ENCODE peak calls at places on chromosomes 6 and 20, in ten cellular contexts. One of them, this sample, is unnamed.
A peak's percentile ranks its signal among the peaks of the same experiment; 100 is the strongest.

GRCh38 chr6:160768101-160768500 is 66.1 kb downstream of the PLG start:
- DNase-seq in A549: no peak
- DNase-seq in pancreas: peak; percentile 15
- DNase-seq in WTC11: no peak
- DNase-seq in heart left ventricle: no peak
- DNase-seq in GM23338: no peak
- DNase-seq in gastrocnemius medialis: no peak
- DNase-seq in HFF-Myc: no peak
- DNase-seq in dorsolateral prefrontal cortex: no peak
- DNase-seq in nephron progenitor cell: no peak
- DNase-seq in this sample: no peak

GRCh38 chr6:141141870-141142269 is 990.9 kb upstream of the GJE1 start:
- DNase-seq in pancreas: no peak
- DNase-seq in gastrocnemius medialis: no peak
- DNase-seq in heart left ventricle: no peak
- DNase-seq in A549: no peak
- DNase-seq in WTC11: no peak
- DNase-seq in dorsolateral prefrontal cortex: no peak
- DNase-seq in GM23338: no peak
- DNase-seq in HFF-Myc: no peak
- DNase-seq in nephron progenitor cell: no peak
- DNase-seq in this sample: no peak

GRCh38 chr20:10454135-10454750 is 19.1 kb downstream of the SLX4IP start:
- DNase-seq in WTC11: no peak
- DNase-seq in gastrocnemius medialis: no peak
- DNase-seq in dorsolateral prefrontal cortex: no peak
- DNase-seq in pancreas: no peak
- DNase-seq in A549: no peak
- DNase-seq in heart left ventricle: no peak
- DNase-seq in HFF-Myc: no peak
- DNase-seq in GM23338: no peak
- DNase-seq in nephron progenitor cell: no peak
- DNase-seq in this sample: no peak

GRCh38 chr6:108651781-108652227 is 91.1 kb downstream of the FOXO3 start:
- DNase-seq in dorsolateral prefrontal cortex: no peak
- DNase-seq in A549: no peak
- DNase-seq in WTC11: no peak
- DNase-seq in GM23338: no peak
- DNase-seq in gastrocnemius medialis: peak; percentile 79
- DNase-seq in pancreas: peak; percentile 36
- DNase-seq in nephron progenitor cell: no peak
- DNase-seq in heart left ventricle: peak; percentile 49
- DNase-seq in HFF-Myc: peak; percentile 39
- DNase-seq in this sample: no peak

GRCh38 chr6:36050947-36051710 is 23.5 kb downstream of the MAPK14 start:
- DNase-seq in HFF-Myc: no peak
- DNase-seq in gastrocnemius medialis: peak; percentile 4
- DNase-seq in heart left ventricle: no peak
- DNase-seq in nephron progenitor cell: no peak
- DNase-seq in dorsolateral prefrontal cortex: no peak
- DNase-seq in GM23338: no peak
- DNase-seq in WTC11: no peak
- DNase-seq in pancreas: no peak
- DNase-seq in A549: no peak
- DNase-seq in this sample: no peak

GRCh38 chr6:149140137-149140909 is 177.2 kb upstream of the TAB2 start:
- DNase-seq in heart left ventricle: no peak
- DNase-seq in gastrocnemius medialis: no peak
- DNase-seq in WTC11: no peak
- DNase-seq in dorsolateral prefrontal cortex: no peak
- DNase-seq in A549: no peak
- DNase-seq in nephron progenitor cell: no peak
- DNase-seq in pancreas: no peak
- DNase-seq in HFF-Myc: no peak
- DNase-seq in GM23338: no peak
- DNase-seq in this sample: peak; percentile 45

GRCh38 chr6:74657033-74657432 is 548.8 kb downstream of the COL12A1 start:
- DNase-seq in A549: no peak
- DNase-seq in gastrocnemius medialis: no peak
- DNase-seq in dorsolateral prefrontal cortex: no peak
- DNase-seq in pancreas: no peak
- DNase-seq in heart left ventricle: no peak
- DNase-seq in nephron progenitor cell: no peak
- DNase-seq in GM23338: no peak
- DNase-seq in HFF-Myc: no peak
- DNase-seq in WTC11: no peak
- DNase-seq in this sample: no peak

GRCh38 chr6:91273729-91274128 is 686.9 kb upstream of the MAP3K7 start:
- DNase-seq in heart left ventricle: peak; percentile 82
- DNase-seq in GM23338: no peak
- DNase-seq in dorsolateral prefrontal cortex: no peak
- DNase-seq in pancreas: peak; percentile 14
- DNase-seq in gastrocnemius medialis: peak; percentile 23
- DNase-seq in A549: no peak
- DNase-seq in HFF-Myc: no peak
- DNase-seq in nephron progenitor cell: no peak
- DNase-seq in WTC11: no peak
- DNase-seq in this sample: no peak

GRCh38 chr6:118625833-118626232 is 25.6 kb downstream of the CEP85L start:
- DNase-seq in A549: no peak
- DNase-seq in HFF-Myc: no peak
- DNase-seq in dorsolateral prefrontal cortex: no peak
- DNase-seq in pancreas: no peak
- DNase-seq in gastrocnemius medialis: no peak
- DNase-seq in WTC11: no peak
- DNase-seq in nephron progenitor cell: no peak
- DNase-seq in heart left ventricle: no peak
- DNase-seq in GM23338: no peak
- DNase-seq in this sample: no peak

GRCh38 chr6:161694995-161695394 is 421.1 kb upstream of the AGPAT4 start:
- DNase-seq in GM23338: peak; percentile 75
- DNase-seq in nephron progenitor cell: no peak
- DNase-seq in dorsolateral prefrontal cortex: no peak
- DNase-seq in HFF-Myc: peak; percentile 3
- DNase-seq in pancreas: no peak
- DNase-seq in heart left ventricle: no peak
- DNase-seq in gastrocnemius medialis: no peak
- DNase-seq in WTC11: no peak
- DNase-seq in A549: no peak
- DNase-seq in this sample: no peak

GRCh38 chr20:19920388-19921138 is 96.6 kb upstream of the NAA20 start:
- DNase-seq in dorsolateral prefrontal cortex: no peak
- DNase-seq in WTC11: no peak
- DNase-seq in pancreas: no peak
- DNase-seq in gastrocnemius medialis: no peak
- DNase-seq in HFF-Myc: no peak
- DNase-seq in nephron progenitor cell: no peak
- DNase-seq in heart left ventricle: no peak
- DNase-seq in A549: no peak
- DNase-seq in GM23338: no peak
- DNase-seq in this sample: no peak

GRCh38 chr6:32840604-32841246 is 2.2 kb upstream of the TAP2 start:
- DNase-seq in HFF-Myc: no peak
- DNase-seq in heart left ventricle: no peak
- DNase-seq in gastrocnemius medialis: no peak
- DNase-seq in GM23338: no peak
- DNase-seq in WTC11: no peak
- DNase-seq in dorsolateral prefrontal cortex: no peak
- DNase-seq in nephron progenitor cell: no peak
- DNase-seq in pancreas: no peak
- DNase-seq in A549: no peak
- DNase-seq in this sample: peak; percentile 57

GRCh38 chr6:4805553-4806307 is 29.5 kb downstream of the CDYL start:
- DNase-seq in WTC11: peak; percentile 73
- DNase-seq in dorsolateral prefrontal cortex: peak; percentile 71
- DNase-seq in GM23338: peak; percentile 78
- DNase-seq in HFF-Myc: no peak
- DNase-seq in heart left ventricle: peak; percentile 60
- DNase-seq in pancreas: peak; percentile 36
- DNase-seq in A549: peak; percentile 62
- DNase-seq in gastrocnemius medialis: peak; percentile 11
- DNase-seq in nephron progenitor cell: peak; percentile 52
- DNase-seq in this sample: no peak

GRCh38 chr20:38685853-38686473 is 38.3 kb upstream of the SLC32A1 start:
- DNase-seq in gastrocnemius medialis: no peak
- DNase-seq in HFF-Myc: no peak
- DNase-seq in pancreas: peak; percentile 33
- DNase-seq in WTC11: peak; percentile 84
- DNase-seq in A549: peak; percentile 34
- DNase-seq in GM23338: peak; percentile 86
- DNase-seq in dorsolateral prefrontal cortex: no peak
- DNase-seq in heart left ventricle: peak; percentile 44
- DNase-seq in nephron progenitor cell: peak; percentile 91
- DNase-seq in this sample: peak; percentile 43

GRCh38 chr20:1803216-1804128 is 91.7 kb upstream of the SIRPA start:
- DNase-seq in WTC11: peak; percentile 78
- DNase-seq in GM23338: peak; percentile 93
- DNase-seq in heart left ventricle: peak; percentile 77
- DNase-seq in HFF-Myc: no peak
- DNase-seq in dorsolateral prefrontal cortex: peak; percentile 76
- DNase-seq in nephron progenitor cell: peak; percentile 71
- DNase-seq in gastrocnemius medialis: no peak
- DNase-seq in A549: no peak
- DNase-seq in pancreas: no peak
- DNase-seq in this sample: peak; percentile 77

GRCh38 chr6:3545156-3545555 is 88.3 kb upstream of the SLC22A23 start:
- DNase-seq in A549: no peak
- DNase-seq in dorsolateral prefrontal cortex: no peak
- DNase-seq in HFF-Myc: no peak
- DNase-seq in WTC11: no peak
- DNase-seq in nephron progenitor cell: no peak
- DNase-seq in gastrocnemius medialis: no peak
- DNase-seq in pancreas: no peak
- DNase-seq in heart left ventricle: no peak
- DNase-seq in GM23338: no peak
- DNase-seq in this sample: no peak

GRCh38 chr6:137045221-137045789 is 540 bp upstream of the IL20RA start:
- DNase-seq in GM23338: no peak
- DNase-seq in nephron progenitor cell: no peak
- DNase-seq in gastrocnemius medialis: no peak
- DNase-seq in dorsolateral prefrontal cortex: no peak
- DNase-seq in HFF-Myc: no peak
- DNase-seq in WTC11: no peak
- DNase-seq in pancreas: no peak
- DNase-seq in heart left ventricle: no peak
- DNase-seq in A549: no peak
- DNase-seq in this sample: no peak

GRCh38 chr6:3280091-3280490 is 21.3 kb downstream of the PSMG4 start:
- DNase-seq in pancreas: no peak
- DNase-seq in heart left ventricle: no peak
- DNase-seq in GM23338: peak; percentile 34
- DNase-seq in HFF-Myc: no peak
- DNase-seq in nephron progenitor cell: no peak
- DNase-seq in WTC11: no peak
- DNase-seq in A549: no peak
- DNase-seq in gastrocnemius medialis: no peak
- DNase-seq in dorsolateral prefrontal cortex: peak; percentile 23
- DNase-seq in this sample: no peak

GRCh38 chr6:111846511-111847409 is 26.5 kb downstream of the FYN start:
- DNase-seq in heart left ventricle: peak; percentile 82
- DNase-seq in HFF-Myc: no peak
- DNase-seq in dorsolateral prefrontal cortex: no peak
- DNase-seq in GM23338: no peak
- DNase-seq in WTC11: no peak
- DNase-seq in nephron progenitor cell: no peak
- DNase-seq in A549: no peak
- DNase-seq in pancreas: no peak
- DNase-seq in gastrocnemius medialis: no peak
- DNase-seq in this sample: no peak

GRCh38 chr20:15902493-15902892 is 670.8 kb downstream of the KIF16B start:
- DNase-seq in WTC11: peak; percentile 65
- DNase-seq in HFF-Myc: no peak
- DNase-seq in A549: no peak
- DNase-seq in gastrocnemius medialis: no peak
- DNase-seq in pancreas: no peak
- DNase-seq in dorsolateral prefrontal cortex: no peak
- DNase-seq in GM23338: peak; percentile 68
- DNase-seq in nephron progenitor cell: peak; percentile 33
- DNase-seq in heart left ventricle: no peak
- DNase-seq in this sample: no peak
- TF ChIP-seq CTCF in WTC11: peak; percentile 34
- TF ChIP-seq CTCF in HFF-Myc: peak; percentile 46
- TF ChIP-seq CTCF in A549: no peak
- TF ChIP-seq CTCF in gastrocnemius medialis: no peak
- TF ChIP-seq CTCF in pancreas: no peak
- TF ChIP-seq CTCF in dorsolateral prefrontal cortex: no peak
- TF ChIP-seq CTCF in GM23338: peak; percentile 63
- TF ChIP-seq CTCF in nephron progenitor cell: peak; percentile 20
- TF ChIP-seq CTCF in heart left ventricle: no peak
- TF ChIP-seq CTCF in this sample: peak; percentile 11

GRCh38 chr20:58880994-58881752 is 28.7 kb downstream of the GNAS start:
- DNase-seq in heart left ventricle: no peak
- DNase-seq in dorsolateral prefrontal cortex: no peak
- DNase-seq in GM23338: no peak
- DNase-seq in HFF-Myc: no peak
- DNase-seq in nephron progenitor cell: no peak
- DNase-seq in gastrocnemius medialis: no peak
- DNase-seq in pancreas: peak; percentile 33
- DNase-seq in WTC11: no peak
- DNase-seq in A549: no peak
- DNase-seq in this sample: no peak
- TF ChIP-seq CTCF in heart left ventricle: no peak
- TF ChIP-seq CTCF in dorsolateral prefrontal cortex: no peak
- TF ChIP-seq CTCF in GM23338: peak; percentile 68
- TF ChIP-seq CTCF in HFF-Myc: peak; percentile 8
- TF ChIP-seq CTCF in nephron progenitor cell: no peak
- TF ChIP-seq CTCF in gastrocnemius medialis: no peak
- TF ChIP-seq CTCF in pancreas: no peak
- TF ChIP-seq CTCF in WTC11: no peak
- TF ChIP-seq CTCF in A549: peak; percentile 29
- TF ChIP-seq CTCF in this sample: no peak

DNA sequence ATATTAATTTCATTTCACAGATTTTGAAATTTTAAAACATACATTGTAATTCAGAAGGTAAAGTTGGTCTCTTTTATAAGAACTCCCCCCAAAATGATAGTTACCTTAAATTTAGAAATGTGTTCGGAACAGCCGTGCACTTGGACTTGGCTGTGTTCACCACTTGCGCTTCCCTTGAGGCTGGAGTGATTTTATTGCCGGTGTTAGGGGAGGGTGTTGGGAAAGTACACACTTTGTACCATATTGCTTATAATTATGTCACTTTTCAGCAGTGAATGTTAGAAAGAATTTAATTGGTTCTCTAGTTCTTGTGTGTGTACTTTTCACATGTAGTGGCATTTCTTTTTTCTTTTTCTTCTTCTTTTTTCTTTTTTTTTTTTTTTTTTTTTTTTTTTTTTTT is 227.4 kb downstream of the ARID1B start:
- DNase-seq in HFF-Myc: no peak
- DNase-seq in A549: no peak
- DNase-seq in dorsolateral prefrontal cortex: no peak
- DNase-seq in heart left ventricle: no peak
- DNase-seq in pancreas: no peak
- DNase-seq in GM23338: no peak
- DNase-seq in nephron progenitor cell: no peak
- DNase-seq in WTC11: no peak
- DNase-seq in gastrocnemius medialis: no peak
- DNase-seq in this sample: no peak
- TF ChIP-seq CTCF in HFF-Myc: no peak
- TF ChIP-seq CTCF in A549: no peak
- TF ChIP-seq CTCF in dorsolateral prefrontal cortex: no peak
- TF ChIP-seq CTCF in heart left ventricle: no peak
- TF ChIP-seq CTCF in pancreas: no peak
- TF ChIP-seq CTCF in GM23338: no peak
- TF ChIP-seq CTCF in nephron progenitor cell: no peak
- TF ChIP-seq CTCF in WTC11: no peak
- TF ChIP-seq CTCF in gastrocnemius medialis: no peak
- TF ChIP-seq CTCF in this sample: no peak

GRCh38 chr20:37397076-37397953 is 51.4 kb downstream of the SRC start:
- DNase-seq in gastrocnemius medialis: no peak
- DNase-seq in nephron progenitor cell: no peak
- DNase-seq in heart left ventricle: no peak
- DNase-seq in A549: peak; percentile 44
- DNase-seq in WTC11: peak; percentile 46
- DNase-seq in HFF-Myc: no peak
- DNase-seq in dorsolateral prefrontal cortex: no peak
- DNase-seq in GM23338: peak; percentile 52
- DNase-seq in pancreas: no peak
- DNase-seq in this sample: no peak
- TF ChIP-seq CTCF in gastrocnemius medialis: no peak
- TF ChIP-seq CTCF in nephron progenitor cell: no peak
- TF ChIP-seq CTCF in heart left ventricle: no peak
- TF ChIP-seq CTCF in A549: no peak
- TF ChIP-seq CTCF in WTC11: no peak
- TF ChIP-seq CTCF in HFF-Myc: no peak
- TF ChIP-seq CTCF in dorsolateral prefrontal cortex: no peak
- TF ChIP-seq CTCF in GM23338: no peak
- TF ChIP-seq CTCF in pancreas: no peak
- TF ChIP-seq CTCF in this sample: no peak